ENCODE peak calls at places on chromosomes 5 and 9, in eight cellular contexts. G, V, J, N, S, U, A and W are unnamed samples.

GRCh38 chr5:65482280-65482726 is 583 bp upstream of the ADAMTS6 start:
- DNase-seq in A (no peak), J (peak), V (no peak), U (no peak), N (no peak), S (no peak), G (no peak), W (no peak)

GRCh38 chr5:131323378-131323777 is 59.5 kb downstream of the CDC42SE2 start:
- DNase-seq in J (no peak), V (no peak), G (no peak), A (no peak), N (no peak), S (no peak), U (no peak), W (no peak)

GRCh38 chr9:68998812-68999211 is 15.1 kb downstream of the PRKACG start:
- DNase-seq in S (no peak), J (no peak), N (no peak), V (no peak), G (no peak), U (no peak), A (peak), W (no peak)

GRCh38 chr9:126532019-126532462 is 81.7 kb upstream of the LMX1B start:
- DNase-seq in G (no peak), S (peak), N (peak), A (no peak), U (peak), V (no peak), J (peak), W (no peak)

GRCh38 chr9:132849168-132849831 is 28.8 kb downstream of the AK8 start:
- DNase-seq in V (no peak), J (no peak), U (no peak), S (peak), A (no peak), N (no peak), G (no peak), W (no peak)

GRCh38 chr5:30960041-30960440 is 233.4 kb upstream of the CDH6 start:
- DNase-seq in J (no peak), G (no peak), S (no peak), A (no peak), V (no peak), U (no peak), N (no peak), W (no peak)

GRCh38 chr5:68405026-68405684 is 189.6 kb downstream of the PIK3R1 start:
- DNase-seq in S (no peak), N (no peak), G (no peak), V (no peak), J (no peak), A (no peak), U (no peak), W (no peak)

GRCh38 chr5:153625826-153626354 is 135.4 kb downstream of the GRIA1 start:
- DNase-seq in J (no peak), V (no peak), S (no peak), A (no peak), G (no peak), U (no peak), N (no peak), W (no peak)

GRCh38 chr9:109416135-109416706 is 81.9 kb downstream of the PTPN3 start:
- DNase-seq in N (no peak), G (no peak), V (no peak), S (no peak), U (no peak), J (no peak), A (no peak), W (no peak)

GRCh38 chr9:98706651-98707103 is 2.1 kb downstream of the GABBR2 start:
- DNase-seq in V (no peak), S (no peak), U (no peak), J (peak), N (no peak), G (no peak), A (no peak), W (no peak)

GRCh38 chr9:98708103-98708932 is 417 bp downstream of the GABBR2 start:
- DNase-seq in S (no peak), G (no peak), A (no peak), J (no peak), N (no peak), U (no peak), V (no peak), W (no peak)

GRCh38 chr9:98709968-98710965 is 1.5 kb upstream of the GABBR2 start:
- DNase-seq in G (peak), A (peak), S (no peak), V (no peak), N (no peak), U (no peak), J (peak), W (no peak)

GRCh38 chr9:98707158-98708102 is 1.3 kb downstream of the GABBR2 start:
- DNase-seq in U (no peak), A (peak), S (peak), N (peak), G (peak), V (no peak), J (peak), W (peak)

GRCh38 chr9:98708933-98709911 is at the start of gene GABBR2:
- DNase-seq in N (no peak), G (no peak), S (no peak), A (peak), J (peak), U (no peak), V (no peak), W (no peak)
- TF ChIP-seq CTCF in N (no peak), G (no peak), S (no peak), A (no peak), J (no peak), U (no peak), V (no peak), W (no peak)

DNA sequence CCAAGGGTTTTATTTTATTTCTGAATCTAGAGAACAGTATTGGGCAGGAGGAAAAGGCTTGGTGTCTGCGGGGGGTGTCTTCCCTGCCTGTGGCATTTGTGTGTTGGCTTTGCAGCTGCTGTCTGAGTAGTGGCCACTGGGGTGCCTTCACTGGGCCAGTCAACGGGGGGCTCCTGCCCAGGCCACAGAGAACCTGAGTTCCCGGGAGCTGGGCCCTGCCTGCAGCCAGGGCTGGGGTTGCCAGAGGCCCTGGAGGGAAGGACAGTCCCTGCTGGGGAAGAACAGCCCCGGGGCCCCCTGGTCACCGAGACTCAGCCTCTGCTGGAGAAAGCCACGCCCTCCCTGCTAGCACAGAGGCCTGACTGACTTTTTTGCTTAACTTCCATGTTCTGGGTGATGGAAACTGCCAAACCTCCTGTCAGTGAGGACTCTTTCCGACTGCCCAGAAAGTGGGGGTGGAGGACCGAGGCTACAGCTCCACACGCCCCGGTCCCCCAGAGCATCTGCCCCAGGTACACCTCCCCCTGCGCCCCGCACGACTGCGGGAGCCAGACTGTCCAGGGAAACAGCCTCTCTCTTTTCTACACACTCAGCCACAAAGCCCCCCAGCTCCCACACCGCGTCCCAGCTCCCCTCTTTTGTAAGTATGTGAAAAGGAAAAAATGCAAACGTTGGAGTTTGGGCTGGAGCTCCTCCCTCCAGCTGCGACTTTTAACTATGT is 133.4 kb downstream of the DAB2IP start:
- DNase-seq in A (no peak), S (peak), N (peak), V (no peak), U (peak), J (no peak), G (no peak), W (peak)
- TF ChIP-seq CTCF in A (no peak), S (no peak), N (no peak), V (no peak), U (no peak), J (no peak), G (no peak), W (peak)

GRCh38 chr9:138118601-138119071 is 241.1 kb downstream of the CACNA1B start:
- DNase-seq in A (no peak), G (no peak), N (no peak), V (no peak), J (no peak), S (no peak), U (peak), W (no peak)
- TF ChIP-seq CTCF in A (no peak), G (no peak), N (no peak), V (no peak), J (no peak), S (no peak), U (no peak), W (no peak)

GRCh38 chr5:176609724-176610429 is at the start of gene GPRIN1:
- DNase-seq in G (peak), U (peak), A (peak), S (peak), N (peak), J (peak), V (no peak), W (peak)
- TF ChIP-seq CTCF in G (no peak), U (no peak), A (no peak), S (peak), N (peak), J (no peak), V (peak), W (peak)

GRCh38 chr9:27848315-27848714 is 275.0 kb upstream of the C9orf72 start:
- DNase-seq in G (no peak), U (no peak), N (no peak), J (no peak), V (no peak), A (no peak), S (no peak), W (no peak)
- TF ChIP-seq CTCF in G (no peak), U (no peak), N (no peak), J (no peak), V (no peak), A (no peak), S (no peak), W (no peak)

DNA sequence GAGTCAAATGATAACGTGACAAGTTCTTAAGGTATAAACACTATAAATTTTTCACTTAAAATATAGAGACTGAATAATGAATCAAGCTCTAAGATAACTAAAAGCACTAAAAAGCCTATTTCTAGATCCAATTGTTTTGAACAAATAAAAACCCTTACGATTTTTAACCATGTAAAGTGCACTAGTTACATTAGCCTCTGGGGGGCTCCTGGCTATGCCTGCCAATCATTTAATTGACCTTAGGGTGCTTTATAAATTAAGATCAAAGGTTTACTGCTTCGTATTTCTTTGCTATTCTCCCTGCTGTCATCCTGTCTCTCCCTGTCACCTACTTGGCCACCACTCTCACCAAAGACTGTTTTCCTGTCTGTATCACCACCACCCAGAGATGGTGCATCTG is 133.4 kb downstream of the ESM1 start:
- DNase-seq in J (no peak), G (no peak), U (no peak), S (no peak), A (no peak), N (no peak), V (no peak), W (no peak)
- TF ChIP-seq CTCF in J (no peak), G (no peak), U (no peak), S (peak), A (no peak), N (no peak), V (no peak), W (no peak)

DNA sequence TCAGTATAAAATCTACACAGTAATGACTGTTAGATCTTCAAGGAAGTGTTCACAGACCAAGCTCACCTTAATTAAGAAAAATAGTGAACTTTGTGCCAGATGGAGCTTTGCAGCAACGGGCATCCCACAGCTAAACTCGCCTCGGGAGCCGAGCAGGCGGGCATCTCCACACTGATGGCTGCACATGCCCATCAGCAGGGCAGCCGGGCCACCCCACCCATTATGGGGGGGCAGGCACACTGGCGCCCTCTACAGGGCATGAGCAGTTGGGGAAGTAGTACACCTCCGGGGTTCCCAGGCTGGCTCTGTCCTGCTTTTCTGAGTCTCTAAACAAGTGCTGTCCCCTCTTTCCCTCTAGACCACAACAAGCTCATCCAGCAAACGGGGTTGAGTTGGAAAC is 21.6 kb downstream of the ANKS6 start:
- DNase-seq in A (peak), J (peak), V (no peak), S (no peak), G (no peak), U (no peak), N (no peak), W (no peak)
- TF ChIP-seq CTCF in A (peak), J (peak), V (no peak), S (peak), G (peak), U (no peak), N (peak), W (peak)